ENCODE peak calls at places on chromosomes 6 and 20, in five cellular contexts. Y is SJSA1, Z is NAMALWA, A is epithelial cell of esophagus, R is ecto neural progenitor cell. T is an unnamed sample.

GRCh38 chr20:18006684-18007083 is 37.9 kb downstream of the MGME1 start:
- DNase-seq in Y (no peak), Z (no peak), A (no peak), R (no peak), T (no peak)

GRCh38 chr6:44657201-44657824 is 269.8 kb downstream of the CDC5L start:
- DNase-seq in Y (no peak), Z (no peak), A (no peak), R (no peak), T (no peak)

GRCh38 chr6:14858808-14859207 is 387.1 kb upstream of the JARID2 start:
- DNase-seq in Y (no peak), Z (no peak), A (no peak), R (no peak), T (no peak)

GRCh38 chr6:2911171-2911570 is 8.1 kb upstream of the SERPINB9 start:
- DNase-seq in Y (no peak), Z (peak), A (peak), R (no peak), T (peak)

GRCh38 chr6:116945809-116946208 is 68.8 kb downstream of the RFX6 start:
- DNase-seq in Y (no peak), Z (no peak), A (peak), R (no peak), T (peak)

GRCh38 chr20:20214757-20215275 is 153.1 kb upstream of the INSM1 start:
- DNase-seq in Y (no peak), Z (no peak), A (no peak), R (no peak), T (no peak)

GRCh38 chr6:98808522-98809210 is 25.7 kb upstream of the POU3F2 start:
- DNase-seq in Y (no peak), Z (no peak), A (no peak), R (no peak), T (no peak)

GRCh38 chr20:25135031-25135430 is 53.1 kb upstream of the VSX1 start:
- DNase-seq in Y (no peak), Z (no peak), A (no peak), R (no peak), T (no peak)

GRCh38 chr20:53009979-53010735 is 38.0 kb downstream of the TSHZ2 start:
- DNase-seq in Y (no peak), Z (no peak), A (no peak), R (no peak), T (no peak)

GRCh38 chr6:1336246-1336843 is 24.4 kb downstream of the FOXQ1 start:
- DNase-seq in Y (no peak), Z (no peak), A (peak), R (no peak), T (no peak)

GRCh38 chr6:4941782-4942672 is 61.8 kb downstream of the RPP40 start:
- DNase-seq in Y (peak), Z (no peak), A (peak), R (no peak), T (peak)

GRCh38 chr6:156832166-156832743 is 55.1 kb downstream of the ARID1B start:
- DNase-seq in Y (no peak), Z (peak), A (peak), R (no peak), T (no peak)

GRCh38 chr6:31952140-31952805 is 6.4 kb downstream of the CFB start:
- DNase-seq in Y (peak), Z (no peak), A (peak), R (peak), T (peak)

GRCh38 chr20:13325033-13325432 is 104.0 kb downstream of the ISM1 start:
- DNase-seq in Y (peak), Z (peak), A (peak), R (no peak), T (no peak)

GRCh38 chr6:111843347-111844147 is 29.7 kb downstream of the FYN start:
- DNase-seq in Y (no peak), Z (no peak), A (no peak), R (no peak), T (peak)

GRCh38 chr6:121485359-121485809 is 49.9 kb downstream of the GJA1 start:
- DNase-seq in Y (peak), Z (no peak), A (peak), R (no peak), T (no peak)

GRCh38 chr20:18001131-18001921 is 32.5 kb downstream of the MGME1 start:
- DNase-seq in Y (no peak), Z (no peak), A (peak), R (no peak), T (peak)

GRCh38 chr20:2801459-2801728 is 967 bp upstream of the CPXM1 start:
- DNase-seq in Y (no peak), Z (no peak), A (no peak), R (no peak), T (no peak)

GRCh38 chr20:20734475-20734948 is 22.1 kb upstream of the RALGAPA2 start:
- DNase-seq in Y (no peak), Z (no peak), A (no peak), R (no peak), T (peak)

GRCh38 chr6:16331328-16332174 is 93.2 kb downstream of the GMPR start:
- DNase-seq in Y (peak), Z (peak), A (peak), R (peak), T (peak)

GRCh38 chr20:64131406-64131805 is 24.0 kb upstream of the NPBWR2 start:
- DNase-seq in Y (peak), Z (no peak), A (peak), R (no peak), T (no peak)

GRCh38 chr6:79964607-79965081 is 17.3 kb upstream of the ELOVL4 start:
- DNase-seq in Y (no peak), Z (no peak), A (no peak), R (no peak), T (no peak)

T was measured in MV-4-11.